ENCODE peak calls at places on chromosome 12, in eight cellular contexts. Z is GM12878, E is K562, K is Panc1, J is HCT116, Q is HL-60, T is HepG2, X is SK-N-SH. S is an unnamed sample. For H3K27me3, the result is how much of the 10 kb centered on the place peaks cover.

GRCh38 chr12:65593206-65593833 is 231.0 kb upstream of the HMGA2 start:
- DNase-seq in T (no peak), J (no peak), Z (no peak), X (no peak), E (no peak), Q (no peak), K (no peak), S (no peak)

GRCh38 chr12:7935773-7936581 is at the start of gene SLC2A3:
- DNase-seq in T (peak), Z (peak), X (peak), Q (peak), K (no peak), E (peak), J (no peak), S (peak)

GRCh38 chr12:45688188-45688587 is 41.3 kb upstream of the ARID2 start:
- DNase-seq in T (no peak), Z (no peak), K (no peak), J (no peak), X (peak), E (no peak), Q (no peak), S (no peak)

GRCh38 chr12:110661337-110661972 is 27.5 kb downstream of the HVCN1 start:
- DNase-seq in T (no peak), E (no peak), Q (no peak), X (no peak), Z (peak), J (no peak), K (no peak), S (no peak)

GRCh38 chr12:117231750-117232149 is 41.5 kb upstream of the FBXO21 start:
- DNase-seq in X (no peak), Z (no peak), J (peak), T (no peak), K (no peak), E (no peak), Q (no peak), S (peak)

GRCh38 chr12:33265037-33265436 is 174.6 kb downstream of the SYT10 start:
- DNase-seq in J (no peak), Q (no peak), X (no peak), Z (no peak), K (no peak), T (no peak), E (no peak), S (peak)

GRCh38 chr12:64332296-64332695 is 58.3 kb downstream of the C12orf56 start:
- DNase-seq in E (no peak), Q (no peak), X (no peak), K (no peak), Z (no peak), J (no peak), T (no peak), S (no peak)

GRCh38 chr12:111842556-111843396 is 748 bp downstream of the MAPKAPK5 start:
- DNase-seq in E (peak), J (no peak), K (no peak), Q (peak), Z (no peak), T (peak), X (no peak), S (peak)

GRCh38 chr12:51218607-51219161 is 822 bp upstream of the POU6F1 start:
- DNase-seq in E (peak), X (no peak), J (no peak), T (peak), Q (no peak), Z (no peak), K (no peak), S (peak)

GRCh38 chr12:19575307-19576243 is 136.3 kb downstream of the AEBP2 start:
- DNase-seq in K (no peak), X (peak), Z (no peak), J (peak), E (no peak), Q (no peak), T (peak), S (no peak)

GRCh38 chr12:106327256-106327852 is 24.8 kb downstream of the TCP11L2 start:
- DNase-seq in Z (no peak), T (no peak), X (no peak), K (no peak), J (no peak), E (no peak), Q (no peak), S (no peak)

GRCh38 chr12:80040075-80040738 is 59.1 kb upstream of the OTOGL start:
- DNase-seq in Z (no peak), J (no peak), K (no peak), T (no peak), E (no peak), Q (no peak), X (no peak), S (no peak)

DNA sequence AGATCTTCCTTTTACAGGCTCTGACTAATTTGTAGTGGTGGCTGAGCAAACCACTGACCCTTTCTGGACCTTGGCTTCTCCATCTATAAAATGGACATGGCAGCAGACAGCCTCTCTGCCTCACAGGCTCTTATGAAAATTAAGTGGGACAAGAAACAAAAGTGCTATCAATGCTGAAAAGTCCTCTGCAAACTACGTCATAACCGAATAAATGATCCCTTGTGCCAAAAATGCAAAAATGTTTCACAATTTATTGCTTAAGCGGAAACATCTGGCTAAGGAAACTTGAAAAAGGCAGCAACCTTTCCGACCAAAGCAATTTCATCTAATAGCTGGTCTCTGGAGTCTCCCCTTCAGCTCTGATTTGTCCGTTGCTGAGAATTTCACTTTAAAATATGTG is 108.5 kb upstream of the PLXNC1 start:
- DNase-seq in J (no peak), K (no peak), E (no peak), X (no peak), T (no peak), Q (no peak), Z (no peak), S (no peak)
- TF ChIP-seq REST in J (no peak), K (no peak), E (no peak), X (no peak), T (no peak), Q (no peak), Z (no peak), S (no peak)

GRCh38 chr12:49092816-49093406 is 1.7 kb downstream of the DHH start:
- DNase-seq in E (no peak), K (no peak), T (no peak), Q (no peak), X (no peak), Z (no peak), J (no peak), S (no peak)

GRCh38 chr12:49094966-49095365 is 365 bp upstream of the DHH start:
- DNase-seq in Q (no peak), X (no peak), J (no peak), K (no peak), Z (no peak), T (no peak), E (no peak), S (no peak)

GRCh38 chr12:49093746-49094103 is 876 bp downstream of the DHH start:
- DNase-seq in K (no peak), X (peak), Z (no peak), E (no peak), J (no peak), Q (no peak), T (no peak), S (peak)

GRCh38 chr12:49092086-49092815 is 2.4 kb downstream of the DHH start:
- DNase-seq in K (no peak), J (no peak), X (peak), Q (peak), Z (no peak), T (peak), E (peak), S (peak)

GRCh38 chr12:49094104-49094948 is at the start of gene DHH:
- DNase-seq in K (no peak), E (peak), Q (no peak), Z (no peak), T (no peak), X (peak), J (no peak), S (peak)
- H3K27me3 ChIP-seq in K (under half), E (under half), Q (under half), Z (under half), T (half or more), X (under half), J (under half), S (half or more)

GRCh38 chr12:115451151-115451784 is 767.3 kb upstream of the TBX3 start:
- DNase-seq in X (peak), K (no peak), Q (no peak), Z (no peak), T (no peak), J (no peak), E (no peak), S (no peak)

GRCh38 chr12:115452751-115453281 is 768.8 kb upstream of the TBX3 start:
- DNase-seq in K (no peak), T (no peak), X (peak), J (no peak), Q (no peak), E (no peak), Z (no peak), S (peak)

GRCh38 chr12:115450017-115450416 is 766.0 kb upstream of the TBX3 start:
- DNase-seq in Z (no peak), X (no peak), K (no peak), J (no peak), Q (no peak), T (no peak), E (no peak), S (peak)

GRCh38 chr12:115450710-115451109 is 766.7 kb upstream of the TBX3 start:
- DNase-seq in K (no peak), X (peak), T (no peak), Z (no peak), J (no peak), E (no peak), Q (no peak), S (no peak)

GRCh38 chr12:115451785-115452736 is 768.1 kb upstream of the TBX3 start:
- DNase-seq in Q (no peak), E (peak), T (peak), K (no peak), J (no peak), Z (no peak), X (peak), S (peak)
- TF ChIP-seq REST in Q (no peak), E (no peak), T (no peak), K (no peak), J (no peak), Z (no peak), X (no peak), S (no peak)

GRCh38 chr12:2348477-2348852 is 295.7 kb downstream of the CACNA1C start:
- DNase-seq in Z (no peak), X (no peak), J (no peak), E (no peak), Q (no peak), K (no peak), T (no peak), S (no peak)
- H3K27me3 ChIP-seq in Z (under half), X (under half), J (under half), E (under half), Q (under half), K (under half), T (half or more), S (under half)

GRCh38 chr12:104669851-104670337 is 213.1 kb downstream of the CHST11 start:
- DNase-seq in J (no peak), X (no peak), T (no peak), Z (peak), Q (peak), E (no peak), K (no peak), S (no peak)
- TF ChIP-seq REST in J (no peak), X (no peak), T (no peak), Z (peak), Q (peak), E (no peak), K (no peak), S (no peak)

S was measured in GM23338.